ENCODE peak calls at places on chromosomes 3 and 15, in nine cellular contexts. One of them, this sample, is unnamed.

GRCh38 chr3:42369304-42369703 is 41.1 kb downstream of the LYZL4 start:
- DNase-seq in PC-3: no peak
- DNase-seq in hepatocyte: peak; percentile 55
- DNase-seq in neural progenitor cell: peak; percentile 33
- DNase-seq in OCI-LY7: no peak
- DNase-seq in HCT116: no peak
- DNase-seq in GM23248: peak; percentile 6
- DNase-seq in GM23338: peak; percentile 33
- DNase-seq in SK-N-SH: no peak
- DNase-seq in this sample: no peak

GRCh38 chr3:193572426-193572908 is 17.8 kb upstream of the ATP13A4 start:
- DNase-seq in neural progenitor cell: peak; percentile 81
- DNase-seq in SK-N-SH: peak; percentile 61
- DNase-seq in PC-3: peak; percentile 80
- DNase-seq in hepatocyte: peak; percentile 83
- DNase-seq in GM23338: peak; percentile 84
- DNase-seq in OCI-LY7: peak; percentile 62
- DNase-seq in GM23248: peak; percentile 73
- DNase-seq in HCT116: peak; percentile 65
- DNase-seq in this sample: peak; percentile 78

GRCh38 chr3:147661916-147662315 is 252.8 kb downstream of the ZIC1 start:
- DNase-seq in hepatocyte: no peak
- DNase-seq in GM23338: no peak
- DNase-seq in OCI-LY7: no peak
- DNase-seq in HCT116: no peak
- DNase-seq in PC-3: no peak
- DNase-seq in SK-N-SH: no peak
- DNase-seq in neural progenitor cell: no peak
- DNase-seq in GM23248: no peak
- DNase-seq in this sample: no peak

GRCh38 chr15:37370938-37371337 is 270.6 kb upstream of the MEIS2 start:
- DNase-seq in PC-3: no peak
- DNase-seq in HCT116: no peak
- DNase-seq in GM23338: no peak
- DNase-seq in hepatocyte: no peak
- DNase-seq in OCI-LY7: no peak
- DNase-seq in SK-N-SH: no peak
- DNase-seq in neural progenitor cell: no peak
- DNase-seq in GM23248: no peak
- DNase-seq in this sample: no peak

GRCh38 chr15:80115021-80115420 is 37.8 kb upstream of the FAH start:
- DNase-seq in GM23248: no peak
- DNase-seq in PC-3: no peak
- DNase-seq in neural progenitor cell: no peak
- DNase-seq in GM23338: no peak
- DNase-seq in HCT116: no peak
- DNase-seq in SK-N-SH: no peak
- DNase-seq in OCI-LY7: no peak
- DNase-seq in hepatocyte: no peak
- DNase-seq in this sample: no peak

GRCh38 chr3:122918576-122919290 is 108.8 kb downstream of the SEMA5B start:
- DNase-seq in hepatocyte: peak; percentile 57
- DNase-seq in HCT116: no peak
- DNase-seq in GM23338: no peak
- DNase-seq in GM23248: peak; percentile 36
- DNase-seq in SK-N-SH: no peak
- DNase-seq in OCI-LY7: no peak
- DNase-seq in neural progenitor cell: peak; percentile 25
- DNase-seq in PC-3: peak; percentile 19
- DNase-seq in this sample: no peak

GRCh38 chr15:59997070-59997701 is 6.9 kb upstream of the FOXB1 start:
- DNase-seq in SK-N-SH: peak; percentile 30
- DNase-seq in hepatocyte: no peak
- DNase-seq in OCI-LY7: no peak
- DNase-seq in PC-3: peak; percentile 42
- DNase-seq in HCT116: no peak
- DNase-seq in GM23338: peak; percentile 98
- DNase-seq in GM23248: no peak
- DNase-seq in neural progenitor cell: peak; percentile 95
- DNase-seq in this sample: peak; percentile 95

GRCh38 chr3:27385504-27385903 is 16.3 kb upstream of the NEK10 start:
- DNase-seq in OCI-LY7: no peak
- DNase-seq in neural progenitor cell: no peak
- DNase-seq in PC-3: no peak
- DNase-seq in GM23338: no peak
- DNase-seq in HCT116: no peak
- DNase-seq in hepatocyte: no peak
- DNase-seq in SK-N-SH: no peak
- DNase-seq in GM23248: no peak
- DNase-seq in this sample: no peak

GRCh38 chr3:38489766-38490165 is 6.4 kb upstream of the EXOG start:
- DNase-seq in SK-N-SH: no peak
- DNase-seq in neural progenitor cell: no peak
- DNase-seq in OCI-LY7: no peak
- DNase-seq in hepatocyte: no peak
- DNase-seq in GM23338: no peak
- DNase-seq in HCT116: no peak
- DNase-seq in PC-3: no peak
- DNase-seq in GM23248: no peak
- DNase-seq in this sample: no peak

GRCh38 chr3:151203053-151203420 is at the start of gene GPR171:
- DNase-seq in OCI-LY7: no peak
- DNase-seq in SK-N-SH: no peak
- DNase-seq in GM23338: no peak
- DNase-seq in PC-3: no peak
- DNase-seq in HCT116: no peak
- DNase-seq in hepatocyte: no peak
- DNase-seq in neural progenitor cell: no peak
- DNase-seq in GM23248: no peak
- DNase-seq in this sample: peak; percentile 67

GRCh38 chr3:16890605-16891333 is 6.0 kb downstream of the PLCL2 start:
- DNase-seq in neural progenitor cell: no peak
- DNase-seq in GM23338: no peak
- DNase-seq in PC-3: peak; percentile 79
- DNase-seq in SK-N-SH: no peak
- DNase-seq in hepatocyte: no peak
- DNase-seq in HCT116: no peak
- DNase-seq in OCI-LY7: no peak
- DNase-seq in GM23248: peak; percentile 53
- DNase-seq in this sample: no peak

GRCh38 chr3:43104786-43105185 is 1.1 kb downstream of the POMGNT2 start:
- DNase-seq in SK-N-SH: no peak
- DNase-seq in PC-3: no peak
- DNase-seq in OCI-LY7: no peak
- DNase-seq in GM23338: no peak
- DNase-seq in neural progenitor cell: no peak
- DNase-seq in GM23248: peak; percentile 6
- DNase-seq in HCT116: no peak
- DNase-seq in hepatocyte: no peak
- DNase-seq in this sample: no peak

GRCh38 chr15:69881760-69882159 is 216.0 kb downstream of the TLE3 start:
- DNase-seq in OCI-LY7: peak; percentile 99
- DNase-seq in GM23248: no peak
- DNase-seq in PC-3: no peak
- DNase-seq in HCT116: no peak
- DNase-seq in GM23338: no peak
- DNase-seq in SK-N-SH: no peak
- DNase-seq in neural progenitor cell: no peak
- DNase-seq in hepatocyte: no peak
- DNase-seq in this sample: peak; percentile 47

GRCh38 chr3:174035317-174035886 is 637.9 kb downstream of the NLGN1 start:
- DNase-seq in PC-3: no peak
- DNase-seq in GM23338: no peak
- DNase-seq in HCT116: no peak
- DNase-seq in SK-N-SH: no peak
- DNase-seq in neural progenitor cell: no peak
- DNase-seq in OCI-LY7: no peak
- DNase-seq in hepatocyte: peak; percentile 5
- DNase-seq in GM23248: peak; percentile 3
- DNase-seq in this sample: peak; percentile 20

GRCh38 chr15:37921527-37922385 is 12.7 kb upstream of the TMCO5A start:
- DNase-seq in SK-N-SH: no peak
- DNase-seq in neural progenitor cell: no peak
- DNase-seq in PC-3: peak; percentile 58
- DNase-seq in hepatocyte: peak; percentile 13
- DNase-seq in HCT116: no peak
- DNase-seq in OCI-LY7: no peak
- DNase-seq in GM23248: no peak
- DNase-seq in GM23338: no peak
- DNase-seq in this sample: no peak

GRCh38 chr15:35933531-35933930 is 387.6 kb upstream of the DPH6 start:
- DNase-seq in GM23338: no peak
- DNase-seq in OCI-LY7: no peak
- DNase-seq in HCT116: no peak
- DNase-seq in SK-N-SH: no peak
- DNase-seq in PC-3: no peak
- DNase-seq in GM23248: no peak
- DNase-seq in hepatocyte: no peak
- DNase-seq in neural progenitor cell: no peak
- DNase-seq in this sample: no peak
- TF ChIP-seq EZH2phosphoT487 in GM23338: no peak
- TF ChIP-seq EZH2phosphoT487 in OCI-LY7: no peak
- TF ChIP-seq EZH2phosphoT487 in HCT116: no peak
- TF ChIP-seq EZH2phosphoT487 in SK-N-SH: no peak
- TF ChIP-seq EZH2phosphoT487 in PC-3: no peak
- TF ChIP-seq EZH2phosphoT487 in GM23248: no peak
- TF ChIP-seq EZH2phosphoT487 in hepatocyte: no peak
- TF ChIP-seq EZH2phosphoT487 in neural progenitor cell: no peak
- TF ChIP-seq EZH2phosphoT487 in this sample: no peak

DNA sequence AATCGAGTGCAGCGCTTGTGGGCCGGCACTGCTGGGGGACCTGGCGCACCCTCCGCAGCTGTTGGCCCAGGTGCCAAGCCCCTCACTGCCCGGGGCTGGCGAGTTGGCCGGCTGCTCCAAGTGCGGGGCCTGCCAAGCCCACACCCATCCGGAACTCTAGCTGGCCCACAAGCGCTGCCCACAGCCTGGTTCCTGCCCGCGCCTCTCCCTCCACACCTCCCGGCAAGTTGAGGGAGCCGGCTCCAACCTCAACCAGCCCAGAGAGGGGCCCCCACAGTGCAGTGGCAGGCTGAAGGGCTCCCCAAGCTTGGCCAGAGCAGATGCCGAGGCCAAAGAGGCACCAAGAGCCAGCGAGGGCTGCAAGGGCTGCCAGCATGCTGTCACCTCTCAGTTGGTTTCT is 73.4 kb downstream of the PLXNA1 start:
- DNase-seq in neural progenitor cell: no peak
- DNase-seq in HCT116: no peak
- DNase-seq in PC-3: no peak
- DNase-seq in SK-N-SH: no peak
- DNase-seq in OCI-LY7: no peak
- DNase-seq in hepatocyte: no peak
- DNase-seq in GM23248: no peak
- DNase-seq in GM23338: no peak
- DNase-seq in this sample: no peak
- TF ChIP-seq EZH2phosphoT487 in neural progenitor cell: no peak
- TF ChIP-seq EZH2phosphoT487 in HCT116: no peak
- TF ChIP-seq EZH2phosphoT487 in PC-3: no peak
- TF ChIP-seq EZH2phosphoT487 in SK-N-SH: no peak
- TF ChIP-seq EZH2phosphoT487 in OCI-LY7: no peak
- TF ChIP-seq EZH2phosphoT487 in hepatocyte: no peak
- TF ChIP-seq EZH2phosphoT487 in GM23248: no peak
- TF ChIP-seq EZH2phosphoT487 in GM23338: no peak
- TF ChIP-seq EZH2phosphoT487 in this sample: no peak

GRCh38 chr15:67796196-67796699 is 29.1 kb upstream of the SKOR1 start:
- DNase-seq in hepatocyte: no peak
- DNase-seq in SK-N-SH: no peak
- DNase-seq in OCI-LY7: peak; percentile 46
- DNase-seq in GM23338: no peak
- DNase-seq in HCT116: no peak
- DNase-seq in GM23248: no peak
- DNase-seq in neural progenitor cell: no peak
- DNase-seq in PC-3: no peak
- DNase-seq in this sample: no peak
- TF ChIP-seq EZH2phosphoT487 in hepatocyte: no peak
- TF ChIP-seq EZH2phosphoT487 in SK-N-SH: no peak
- TF ChIP-seq EZH2phosphoT487 in OCI-LY7: no peak
- TF ChIP-seq EZH2phosphoT487 in GM23338: no peak
- TF ChIP-seq EZH2phosphoT487 in HCT116: no peak
- TF ChIP-seq EZH2phosphoT487 in GM23248: no peak
- TF ChIP-seq EZH2phosphoT487 in neural progenitor cell: no peak
- TF ChIP-seq EZH2phosphoT487 in PC-3: no peak
- TF ChIP-seq EZH2phosphoT487 in this sample: no peak

GRCh38 chr15:40766194-40766830 is 2.4 kb downstream of the GCHFR start:
- DNase-seq in HCT116: no peak
- DNase-seq in neural progenitor cell: no peak
- DNase-seq in PC-3: no peak
- DNase-seq in GM23248: peak; percentile 57
- DNase-seq in OCI-LY7: no peak
- DNase-seq in GM23338: no peak
- DNase-seq in SK-N-SH: peak; percentile 57
- DNase-seq in hepatocyte: no peak
- DNase-seq in this sample: no peak

GRCh38 chr15:40766906-40767837 is 2.6 kb upstream of the C15orf62 start:
- DNase-seq in HCT116: no peak
- DNase-seq in PC-3: peak; percentile 54
- DNase-seq in GM23338: peak; percentile 23
- DNase-seq in OCI-LY7: no peak
- DNase-seq in hepatocyte: no peak
- DNase-seq in neural progenitor cell: no peak
- DNase-seq in GM23248: peak; percentile 57
- DNase-seq in SK-N-SH: peak; percentile 33
- DNase-seq in this sample: no peak

GRCh38 chr15:40769310-40770146 is at the start of gene C15orf62:
- DNase-seq in PC-3: peak; percentile 84
- DNase-seq in OCI-LY7: peak; percentile 94
- DNase-seq in neural progenitor cell: no peak
- DNase-seq in GM23248: peak; percentile 33
- DNase-seq in SK-N-SH: peak; percentile 75
- DNase-seq in hepatocyte: peak; percentile 72
- DNase-seq in HCT116: no peak
- DNase-seq in GM23338: no peak
- DNase-seq in this sample: no peak

GRCh38 chr15:40768492-40769309 is 1.1 kb upstream of the C15orf62 start:
- DNase-seq in HCT116: no peak
- DNase-seq in PC-3: no peak
- DNase-seq in hepatocyte: no peak
- DNase-seq in GM23248: no peak
- DNase-seq in GM23338: no peak
- DNase-seq in neural progenitor cell: no peak
- DNase-seq in SK-N-SH: peak; percentile 49
- DNase-seq in OCI-LY7: peak; percentile 45
- DNase-seq in this sample: no peak

DNA sequence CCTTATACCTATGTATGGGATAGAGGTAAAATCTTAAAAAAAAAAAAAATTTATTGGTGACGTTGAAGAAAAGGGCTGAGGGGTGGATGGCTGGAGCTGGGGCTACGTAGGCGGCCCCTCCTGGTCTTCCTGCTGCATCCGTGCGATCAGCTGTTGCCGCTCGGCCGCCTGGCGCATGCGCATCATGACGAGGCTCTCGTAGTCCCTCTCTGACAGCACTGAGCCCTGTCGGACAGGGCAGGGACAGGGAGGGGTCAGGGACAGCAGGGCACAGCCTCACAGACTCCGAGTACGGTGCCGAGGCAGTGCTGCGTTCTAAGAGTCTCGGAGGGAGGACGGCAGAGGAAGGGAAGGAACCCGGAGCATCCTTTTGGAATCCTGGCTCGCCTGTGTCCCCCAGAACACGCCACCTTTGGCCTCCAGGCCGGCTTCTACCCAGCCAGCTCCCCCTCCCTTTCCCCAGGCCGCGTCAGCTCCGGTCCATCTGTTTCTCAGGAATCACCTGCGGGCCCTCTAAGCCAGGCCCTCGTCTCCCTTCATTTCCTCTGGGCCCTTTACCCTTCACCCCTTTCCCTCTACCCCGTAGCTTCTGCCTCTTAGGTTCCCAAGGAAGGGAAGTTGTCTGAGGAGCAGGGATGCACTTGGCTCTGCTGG is 1.8 kb upstream of the C15orf62 start:
- DNase-seq in OCI-LY7: no peak
- DNase-seq in PC-3: no peak
- DNase-seq in GM23338: no peak
- DNase-seq in neural progenitor cell: no peak
- DNase-seq in SK-N-SH: no peak
- DNase-seq in GM23248: no peak
- DNase-seq in hepatocyte: no peak
- DNase-seq in HCT116: no peak
- DNase-seq in this sample: no peak
- TF ChIP-seq EZH2phosphoT487 in OCI-LY7: no peak
- TF ChIP-seq EZH2phosphoT487 in PC-3: no peak
- TF ChIP-seq EZH2phosphoT487 in GM23338: no peak
- TF ChIP-seq EZH2phosphoT487 in neural progenitor cell: no peak
- TF ChIP-seq EZH2phosphoT487 in SK-N-SH: no peak
- TF ChIP-seq EZH2phosphoT487 in GM23248: no peak
- TF ChIP-seq EZH2phosphoT487 in hepatocyte: no peak
- TF ChIP-seq EZH2phosphoT487 in HCT116: no peak
- TF ChIP-seq EZH2phosphoT487 in this sample: no peak

This sample was measured in MM.1S.